ENCODE peak calls at places on chromosomes 7 and 10, in nine cellular contexts. One of them, this sample, is unnamed.

GRCh38 chr7:109782806-109783205 is 1213.1 kb downstream of the DNAJB9 start:
- DNase-seq in activated T-cell treated with anti-CD3 and anti-CD28 coated beads, Interleukin-2, amount 50 U/mL, for 72 hours: no peak
- DNase-seq in brain microvascular endothelial cell: no peak
- DNase-seq in RWPE1: no peak
- DNase-seq in SK-MEL-5: no peak
- DNase-seq in posterior vena cava: no peak
- DNase-seq in HTR-8/SVneo: no peak
- DNase-seq in neuronal stem cell: no peak
- DNase-seq in activated naive CD8-positive, alpha-beta T cell treated with anti-CD3 and anti-CD28 coated beads, Interleukin-2, amount 10 ng/mL, durations not matched to agents 7 days and 5 days: no peak
- DNase-seq in this sample: no peak

GRCh38 chr7:142389544-142389943 is 131.7 kb upstream of the PRSS58 start:
- DNase-seq in activated T-cell treated with anti-CD3 and anti-CD28 coated beads, Interleukin-2, amount 50 U/mL, for 72 hours: no peak
- DNase-seq in brain microvascular endothelial cell: no peak
- DNase-seq in RWPE1: no peak
- DNase-seq in SK-MEL-5: no peak
- DNase-seq in posterior vena cava: no peak
- DNase-seq in HTR-8/SVneo: no peak
- DNase-seq in neuronal stem cell: no peak
- DNase-seq in activated naive CD8-positive, alpha-beta T cell treated with anti-CD3 and anti-CD28 coated beads, Interleukin-2, amount 10 ng/mL, durations not matched to agents 7 days and 5 days: no peak
- DNase-seq in this sample: no peak

GRCh38 chr7:107694395-107694794 is 33.8 kb downstream of the SLC26A4 start:
- DNase-seq in activated T-cell treated with anti-CD3 and anti-CD28 coated beads, Interleukin-2, amount 50 U/mL, for 72 hours: no peak
- DNase-seq in brain microvascular endothelial cell: no peak
- DNase-seq in RWPE1: no peak
- DNase-seq in SK-MEL-5: peak; percentile 97
- DNase-seq in posterior vena cava: no peak
- DNase-seq in HTR-8/SVneo: no peak
- DNase-seq in neuronal stem cell: no peak
- DNase-seq in activated naive CD8-positive, alpha-beta T cell treated with anti-CD3 and anti-CD28 coated beads, Interleukin-2, amount 10 ng/mL, durations not matched to agents 7 days and 5 days: no peak
- DNase-seq in this sample: no peak

GRCh38 chr10:113000876-113001598 is 51.0 kb downstream of the TCF7L2 start:
- DNase-seq in activated T-cell treated with anti-CD3 and anti-CD28 coated beads, Interleukin-2, amount 50 U/mL, for 72 hours: no peak
- DNase-seq in brain microvascular endothelial cell: no peak
- DNase-seq in RWPE1: peak; percentile 82
- DNase-seq in SK-MEL-5: no peak
- DNase-seq in posterior vena cava: no peak
- DNase-seq in HTR-8/SVneo: no peak
- DNase-seq in neuronal stem cell: no peak
- DNase-seq in activated naive CD8-positive, alpha-beta T cell treated with anti-CD3 and anti-CD28 coated beads, Interleukin-2, amount 10 ng/mL, durations not matched to agents 7 days and 5 days: no peak
- DNase-seq in this sample: no peak

GRCh38 chr7:83835424-83835823 is 186.5 kb upstream of the SEMA3E start:
- DNase-seq in activated T-cell treated with anti-CD3 and anti-CD28 coated beads, Interleukin-2, amount 50 U/mL, for 72 hours: no peak
- DNase-seq in brain microvascular endothelial cell: no peak
- DNase-seq in RWPE1: no peak
- DNase-seq in SK-MEL-5: peak; percentile 92
- DNase-seq in posterior vena cava: no peak
- DNase-seq in HTR-8/SVneo: no peak
- DNase-seq in neuronal stem cell: no peak
- DNase-seq in activated naive CD8-positive, alpha-beta T cell treated with anti-CD3 and anti-CD28 coated beads, Interleukin-2, amount 10 ng/mL, durations not matched to agents 7 days and 5 days: no peak
- DNase-seq in this sample: no peak

GRCh38 chr10:72426982-72427381 is 72.3 kb upstream of the DNAJB12 start:
- DNase-seq in activated T-cell treated with anti-CD3 and anti-CD28 coated beads, Interleukin-2, amount 50 U/mL, for 72 hours: no peak
- DNase-seq in brain microvascular endothelial cell: no peak
- DNase-seq in RWPE1: no peak
- DNase-seq in SK-MEL-5: peak; percentile 32
- DNase-seq in posterior vena cava: no peak
- DNase-seq in HTR-8/SVneo: no peak
- DNase-seq in neuronal stem cell: peak; percentile 18
- DNase-seq in activated naive CD8-positive, alpha-beta T cell treated with anti-CD3 and anti-CD28 coated beads, Interleukin-2, amount 10 ng/mL, durations not matched to agents 7 days and 5 days: no peak
- DNase-seq in this sample: no peak

GRCh38 chr7:147411011-147411614 is 1179.5 kb upstream of the C7orf33 start:
- DNase-seq in activated T-cell treated with anti-CD3 and anti-CD28 coated beads, Interleukin-2, amount 50 U/mL, for 72 hours: no peak
- DNase-seq in brain microvascular endothelial cell: no peak
- DNase-seq in RWPE1: no peak
- DNase-seq in SK-MEL-5: no peak
- DNase-seq in posterior vena cava: no peak
- DNase-seq in HTR-8/SVneo: no peak
- DNase-seq in neuronal stem cell: no peak
- DNase-seq in activated naive CD8-positive, alpha-beta T cell treated with anti-CD3 and anti-CD28 coated beads, Interleukin-2, amount 10 ng/mL, durations not matched to agents 7 days and 5 days: no peak
- DNase-seq in this sample: peak; percentile 32

GRCh38 chr10:87593702-87594101 is 66.0 kb upstream of the PAPSS2 start:
- DNase-seq in activated T-cell treated with anti-CD3 and anti-CD28 coated beads, Interleukin-2, amount 50 U/mL, for 72 hours: no peak
- DNase-seq in brain microvascular endothelial cell: no peak
- DNase-seq in RWPE1: no peak
- DNase-seq in SK-MEL-5: no peak
- DNase-seq in posterior vena cava: no peak
- DNase-seq in HTR-8/SVneo: no peak
- DNase-seq in neuronal stem cell: no peak
- DNase-seq in activated naive CD8-positive, alpha-beta T cell treated with anti-CD3 and anti-CD28 coated beads, Interleukin-2, amount 10 ng/mL, durations not matched to agents 7 days and 5 days: no peak
- DNase-seq in this sample: peak; percentile 93

GRCh38 chr10:118002581-118002980 is 44.2 kb downstream of the RAB11FIP2 start:
- DNase-seq in activated T-cell treated with anti-CD3 and anti-CD28 coated beads, Interleukin-2, amount 50 U/mL, for 72 hours: peak; percentile 20
- DNase-seq in brain microvascular endothelial cell: peak; percentile 22
- DNase-seq in RWPE1: peak; percentile 15
- DNase-seq in SK-MEL-5: no peak
- DNase-seq in posterior vena cava: no peak
- DNase-seq in HTR-8/SVneo: no peak
- DNase-seq in neuronal stem cell: no peak
- DNase-seq in activated naive CD8-positive, alpha-beta T cell treated with anti-CD3 and anti-CD28 coated beads, Interleukin-2, amount 10 ng/mL, durations not matched to agents 7 days and 5 days: no peak
- DNase-seq in this sample: no peak

GRCh38 chr7:157997471-157997870 is 590.2 kb downstream of the PTPRN2 start:
- DNase-seq in activated T-cell treated with anti-CD3 and anti-CD28 coated beads, Interleukin-2, amount 50 U/mL, for 72 hours: no peak
- DNase-seq in brain microvascular endothelial cell: no peak
- DNase-seq in RWPE1: no peak
- DNase-seq in SK-MEL-5: no peak
- DNase-seq in posterior vena cava: no peak
- DNase-seq in HTR-8/SVneo: no peak
- DNase-seq in neuronal stem cell: no peak
- DNase-seq in activated naive CD8-positive, alpha-beta T cell treated with anti-CD3 and anti-CD28 coated beads, Interleukin-2, amount 10 ng/mL, durations not matched to agents 7 days and 5 days: no peak
- DNase-seq in this sample: no peak

GRCh38 chr7:30705596-30705995 is 23.3 kb upstream of the CRHR2 start:
- DNase-seq in activated T-cell treated with anti-CD3 and anti-CD28 coated beads, Interleukin-2, amount 50 U/mL, for 72 hours: no peak
- DNase-seq in brain microvascular endothelial cell: no peak
- DNase-seq in RWPE1: no peak
- DNase-seq in SK-MEL-5: no peak
- DNase-seq in posterior vena cava: no peak
- DNase-seq in HTR-8/SVneo: no peak
- DNase-seq in neuronal stem cell: no peak
- DNase-seq in activated naive CD8-positive, alpha-beta T cell treated with anti-CD3 and anti-CD28 coated beads, Interleukin-2, amount 10 ng/mL, durations not matched to agents 7 days and 5 days: no peak
- DNase-seq in this sample: no peak

GRCh38 chr7:105024734-105025133 is 10.7 kb downstream of the KMT2E start:
- DNase-seq in activated T-cell treated with anti-CD3 and anti-CD28 coated beads, Interleukin-2, amount 50 U/mL, for 72 hours: no peak
- DNase-seq in brain microvascular endothelial cell: no peak
- DNase-seq in RWPE1: no peak
- DNase-seq in SK-MEL-5: no peak
- DNase-seq in posterior vena cava: no peak
- DNase-seq in HTR-8/SVneo: no peak
- DNase-seq in neuronal stem cell: no peak
- DNase-seq in activated naive CD8-positive, alpha-beta T cell treated with anti-CD3 and anti-CD28 coated beads, Interleukin-2, amount 10 ng/mL, durations not matched to agents 7 days and 5 days: no peak
- DNase-seq in this sample: peak; percentile 60

GRCh38 chr7:41955475-41956243 is 252.8 kb upstream of the INHBA start:
- DNase-seq in activated T-cell treated with anti-CD3 and anti-CD28 coated beads, Interleukin-2, amount 50 U/mL, for 72 hours: no peak
- DNase-seq in brain microvascular endothelial cell: peak; percentile 97
- DNase-seq in RWPE1: peak; percentile 98
- DNase-seq in SK-MEL-5: peak; percentile 67
- DNase-seq in posterior vena cava: peak; percentile 98
- DNase-seq in HTR-8/SVneo: peak; percentile 93
- DNase-seq in neuronal stem cell: peak; percentile 59
- DNase-seq in activated naive CD8-positive, alpha-beta T cell treated with anti-CD3 and anti-CD28 coated beads, Interleukin-2, amount 10 ng/mL, durations not matched to agents 7 days and 5 days: no peak
- DNase-seq in this sample: peak; percentile 99

GRCh38 chr7:80412842-80413241 is 99.0 kb downstream of the GNAT3 start:
- DNase-seq in activated T-cell treated with anti-CD3 and anti-CD28 coated beads, Interleukin-2, amount 50 U/mL, for 72 hours: no peak
- DNase-seq in brain microvascular endothelial cell: no peak
- DNase-seq in RWPE1: peak; percentile 69
- DNase-seq in SK-MEL-5: no peak
- DNase-seq in posterior vena cava: no peak
- DNase-seq in HTR-8/SVneo: no peak
- DNase-seq in neuronal stem cell: no peak
- DNase-seq in activated naive CD8-positive, alpha-beta T cell treated with anti-CD3 and anti-CD28 coated beads, Interleukin-2, amount 10 ng/mL, durations not matched to agents 7 days and 5 days: no peak
- DNase-seq in this sample: peak; percentile 22

GRCh38 chr7:30143748-30144251 is 9.0 kb downstream of the MTURN start:
- DNase-seq in activated T-cell treated with anti-CD3 and anti-CD28 coated beads, Interleukin-2, amount 50 U/mL, for 72 hours: peak; percentile 23
- DNase-seq in brain microvascular endothelial cell: peak; percentile 40
- DNase-seq in RWPE1: peak; percentile 66
- DNase-seq in SK-MEL-5: no peak
- DNase-seq in posterior vena cava: no peak
- DNase-seq in HTR-8/SVneo: no peak
- DNase-seq in neuronal stem cell: no peak
- DNase-seq in activated naive CD8-positive, alpha-beta T cell treated with anti-CD3 and anti-CD28 coated beads, Interleukin-2, amount 10 ng/mL, durations not matched to agents 7 days and 5 days: no peak
- DNase-seq in this sample: no peak

GRCh38 chr7:22113041-22113440 is 167.3 kb upstream of the CDCA7L start:
- DNase-seq in activated T-cell treated with anti-CD3 and anti-CD28 coated beads, Interleukin-2, amount 50 U/mL, for 72 hours: no peak
- DNase-seq in brain microvascular endothelial cell: no peak
- DNase-seq in RWPE1: no peak
- DNase-seq in SK-MEL-5: no peak
- DNase-seq in posterior vena cava: no peak
- DNase-seq in HTR-8/SVneo: no peak
- DNase-seq in neuronal stem cell: no peak
- DNase-seq in activated naive CD8-positive, alpha-beta T cell treated with anti-CD3 and anti-CD28 coated beads, Interleukin-2, amount 10 ng/mL, durations not matched to agents 7 days and 5 days: no peak
- DNase-seq in this sample: no peak

GRCh38 chr10:61939575-61940301 is 38.2 kb downstream of the ARID5B start:
- DNase-seq in activated T-cell treated with anti-CD3 and anti-CD28 coated beads, Interleukin-2, amount 50 U/mL, for 72 hours: no peak
- DNase-seq in brain microvascular endothelial cell: peak; percentile 46
- DNase-seq in RWPE1: peak; percentile 75
- DNase-seq in SK-MEL-5: peak; percentile 9
- DNase-seq in posterior vena cava: no peak
- DNase-seq in HTR-8/SVneo: peak; percentile 45
- DNase-seq in neuronal stem cell: no peak
- DNase-seq in activated naive CD8-positive, alpha-beta T cell treated with anti-CD3 and anti-CD28 coated beads, Interleukin-2, amount 10 ng/mL, durations not matched to agents 7 days and 5 days: no peak
- DNase-seq in this sample: peak; percentile 86

GRCh38 chr10:19961076-19961811 is 145.0 kb downstream of the PLXDC2 start:
- DNase-seq in activated T-cell treated with anti-CD3 and anti-CD28 coated beads, Interleukin-2, amount 50 U/mL, for 72 hours: no peak
- DNase-seq in brain microvascular endothelial cell: no peak
- DNase-seq in RWPE1: no peak
- DNase-seq in SK-MEL-5: no peak
- DNase-seq in posterior vena cava: no peak
- DNase-seq in HTR-8/SVneo: no peak
- DNase-seq in neuronal stem cell: no peak
- DNase-seq in activated naive CD8-positive, alpha-beta T cell treated with anti-CD3 and anti-CD28 coated beads, Interleukin-2, amount 10 ng/mL, durations not matched to agents 7 days and 5 days: no peak
- DNase-seq in this sample: no peak

GRCh38 chr10:124619195-124619594 is 125.0 kb downstream of the FAM53B start:
- DNase-seq in activated T-cell treated with anti-CD3 and anti-CD28 coated beads, Interleukin-2, amount 50 U/mL, for 72 hours: no peak
- DNase-seq in brain microvascular endothelial cell: no peak
- DNase-seq in RWPE1: peak; percentile 59
- DNase-seq in SK-MEL-5: no peak
- DNase-seq in posterior vena cava: no peak
- DNase-seq in HTR-8/SVneo: no peak
- DNase-seq in neuronal stem cell: no peak
- DNase-seq in activated naive CD8-positive, alpha-beta T cell treated with anti-CD3 and anti-CD28 coated beads, Interleukin-2, amount 10 ng/mL, durations not matched to agents 7 days and 5 days: no peak
- DNase-seq in this sample: no peak

GRCh38 chr7:84372155-84372621 is 177.6 kb upstream of the SEMA3A start:
- DNase-seq in activated T-cell treated with anti-CD3 and anti-CD28 coated beads, Interleukin-2, amount 50 U/mL, for 72 hours: no peak
- DNase-seq in brain microvascular endothelial cell: peak; percentile 83
- DNase-seq in RWPE1: peak; percentile 42
- DNase-seq in SK-MEL-5: no peak
- DNase-seq in posterior vena cava: no peak
- DNase-seq in HTR-8/SVneo: peak; percentile 4
- DNase-seq in neuronal stem cell: no peak
- DNase-seq in activated naive CD8-positive, alpha-beta T cell treated with anti-CD3 and anti-CD28 coated beads, Interleukin-2, amount 10 ng/mL, durations not matched to agents 7 days and 5 days: no peak
- DNase-seq in this sample: peak; percentile 71

GRCh38 chr10:100303724-100304319 is 17.3 kb upstream of the BLOC1S2 start:
- DNase-seq in activated T-cell treated with anti-CD3 and anti-CD28 coated beads, Interleukin-2, amount 50 U/mL, for 72 hours: no peak
- DNase-seq in brain microvascular endothelial cell: no peak
- DNase-seq in RWPE1: peak; percentile 62
- DNase-seq in SK-MEL-5: peak; percentile 63
- DNase-seq in posterior vena cava: no peak
- DNase-seq in HTR-8/SVneo: peak; percentile 57
- DNase-seq in neuronal stem cell: no peak
- DNase-seq in activated naive CD8-positive, alpha-beta T cell treated with anti-CD3 and anti-CD28 coated beads, Interleukin-2, amount 10 ng/mL, durations not matched to agents 7 days and 5 days: no peak
- DNase-seq in this sample: peak; percentile 70

GRCh38 chr7:150980663-150981062 is 2.5 kb upstream of the KCNH2 start:
- DNase-seq in activated T-cell treated with anti-CD3 and anti-CD28 coated beads, Interleukin-2, amount 50 U/mL, for 72 hours: no peak
- DNase-seq in brain microvascular endothelial cell: no peak
- DNase-seq in RWPE1: no peak
- DNase-seq in SK-MEL-5: peak; percentile 28
- DNase-seq in posterior vena cava: no peak
- DNase-seq in HTR-8/SVneo: no peak
- DNase-seq in neuronal stem cell: no peak
- DNase-seq in activated naive CD8-positive, alpha-beta T cell treated with anti-CD3 and anti-CD28 coated beads, Interleukin-2, amount 10 ng/mL, durations not matched to agents 7 days and 5 days: no peak
- DNase-seq in this sample: no peak

GRCh38 chr7:40694041-40694809 is 559.4 kb downstream of the SUGCT start:
- DNase-seq in activated T-cell treated with anti-CD3 and anti-CD28 coated beads, Interleukin-2, amount 50 U/mL, for 72 hours: no peak
- DNase-seq in brain microvascular endothelial cell: no peak
- DNase-seq in RWPE1: no peak
- DNase-seq in SK-MEL-5: no peak
- DNase-seq in posterior vena cava: no peak
- DNase-seq in HTR-8/SVneo: no peak
- DNase-seq in neuronal stem cell: no peak
- DNase-seq in activated naive CD8-positive, alpha-beta T cell treated with anti-CD3 and anti-CD28 coated beads, Interleukin-2, amount 10 ng/mL, durations not matched to agents 7 days and 5 days: no peak
- DNase-seq in this sample: no peak

GRCh38 chr7:104240400-104240799 is 32.6 kb upstream of the ORC5 start:
- DNase-seq in activated T-cell treated with anti-CD3 and anti-CD28 coated beads, Interleukin-2, amount 50 U/mL, for 72 hours: no peak
- DNase-seq in brain microvascular endothelial cell: no peak
- DNase-seq in RWPE1: no peak
- DNase-seq in SK-MEL-5: no peak
- DNase-seq in posterior vena cava: no peak
- DNase-seq in HTR-8/SVneo: no peak
- DNase-seq in neuronal stem cell: no peak
- DNase-seq in activated naive CD8-positive, alpha-beta T cell treated with anti-CD3 and anti-CD28 coated beads, Interleukin-2, amount 10 ng/mL, durations not matched to agents 7 days and 5 days: no peak
- DNase-seq in this sample: no peak

GRCh38 chr7:134419085-134419484 is 39.8 kb downstream of the AKR1B1 start:
- DNase-seq in activated T-cell treated with anti-CD3 and anti-CD28 coated beads, Interleukin-2, amount 50 U/mL, for 72 hours: no peak
- DNase-seq in brain microvascular endothelial cell: no peak
- DNase-seq in RWPE1: no peak
- DNase-seq in SK-MEL-5: no peak
- DNase-seq in posterior vena cava: no peak
- DNase-seq in HTR-8/SVneo: no peak
- DNase-seq in neuronal stem cell: no peak
- DNase-seq in activated naive CD8-positive, alpha-beta T cell treated with anti-CD3 and anti-CD28 coated beads, Interleukin-2, amount 10 ng/mL, durations not matched to agents 7 days and 5 days: no peak
- DNase-seq in this sample: no peak

GRCh38 chr7:100090527-100091410 is 2.0 kb downstream of the COPS6 start:
- DNase-seq in activated T-cell treated with anti-CD3 and anti-CD28 coated beads, Interleukin-2, amount 50 U/mL, for 72 hours: no peak
- DNase-seq in brain microvascular endothelial cell: no peak
- DNase-seq in RWPE1: no peak
- DNase-seq in SK-MEL-5: no peak
- DNase-seq in posterior vena cava: no peak
- DNase-seq in HTR-8/SVneo: no peak
- DNase-seq in neuronal stem cell: no peak
- DNase-seq in activated naive CD8-positive, alpha-beta T cell treated with anti-CD3 and anti-CD28 coated beads, Interleukin-2, amount 10 ng/mL, durations not matched to agents 7 days and 5 days: no peak
- DNase-seq in this sample: no peak

GRCh38 chr10:51642591-51642990 is 56.8 kb downstream of the CSTF2T start:
- DNase-seq in activated T-cell treated with anti-CD3 and anti-CD28 coated beads, Interleukin-2, amount 50 U/mL, for 72 hours: no peak
- DNase-seq in brain microvascular endothelial cell: no peak
- DNase-seq in RWPE1: no peak
- DNase-seq in SK-MEL-5: no peak
- DNase-seq in posterior vena cava: no peak
- DNase-seq in HTR-8/SVneo: no peak
- DNase-seq in neuronal stem cell: no peak
- DNase-seq in activated naive CD8-positive, alpha-beta T cell treated with anti-CD3 and anti-CD28 coated beads, Interleukin-2, amount 10 ng/mL, durations not matched to agents 7 days and 5 days: no peak
- DNase-seq in this sample: no peak

GRCh38 chr7:120996333-120996982 is 7.9 kb downstream of the CPED1 start:
- DNase-seq in activated T-cell treated with anti-CD3 and anti-CD28 coated beads, Interleukin-2, amount 50 U/mL, for 72 hours: no peak
- DNase-seq in brain microvascular endothelial cell: peak; percentile 94
- DNase-seq in RWPE1: peak; percentile 46
- DNase-seq in SK-MEL-5: peak; percentile 77
- DNase-seq in posterior vena cava: no peak
- DNase-seq in HTR-8/SVneo: no peak
- DNase-seq in neuronal stem cell: no peak
- DNase-seq in activated naive CD8-positive, alpha-beta T cell treated with anti-CD3 and anti-CD28 coated beads, Interleukin-2, amount 10 ng/mL, durations not matched to agents 7 days and 5 days: no peak
- DNase-seq in this sample: peak; percentile 93

GRCh38 chr10:5284311-5285057 is 80.3 kb upstream of the UCN3 start:
- DNase-seq in activated T-cell treated with anti-CD3 and anti-CD28 coated beads, Interleukin-2, amount 50 U/mL, for 72 hours: no peak
- DNase-seq in brain microvascular endothelial cell: peak; percentile 49
- DNase-seq in RWPE1: peak; percentile 19
- DNase-seq in SK-MEL-5: peak; percentile 26
- DNase-seq in posterior vena cava: no peak
- DNase-seq in HTR-8/SVneo: no peak
- DNase-seq in neuronal stem cell: no peak
- DNase-seq in activated naive CD8-positive, alpha-beta T cell treated with anti-CD3 and anti-CD28 coated beads, Interleukin-2, amount 10 ng/mL, durations not matched to agents 7 days and 5 days: no peak
- DNase-seq in this sample: peak; percentile 15

GRCh38 chr10:19158358-19158757 is 109.8 kb downstream of the MALRD1 start:
- DNase-seq in activated T-cell treated with anti-CD3 and anti-CD28 coated beads, Interleukin-2, amount 50 U/mL, for 72 hours: no peak
- DNase-seq in brain microvascular endothelial cell: no peak
- DNase-seq in RWPE1: no peak
- DNase-seq in SK-MEL-5: no peak
- DNase-seq in posterior vena cava: no peak
- DNase-seq in HTR-8/SVneo: no peak
- DNase-seq in neuronal stem cell: no peak
- DNase-seq in activated naive CD8-positive, alpha-beta T cell treated with anti-CD3 and anti-CD28 coated beads, Interleukin-2, amount 10 ng/mL, durations not matched to agents 7 days and 5 days: no peak
- DNase-seq in this sample: no peak

GRCh38 chr7:132368246-132368900 is 207.9 kb downstream of the PLXNA4 start:
- DNase-seq in activated T-cell treated with anti-CD3 and anti-CD28 coated beads, Interleukin-2, amount 50 U/mL, for 72 hours: no peak
- DNase-seq in brain microvascular endothelial cell: no peak
- DNase-seq in RWPE1: no peak
- DNase-seq in SK-MEL-5: no peak
- DNase-seq in posterior vena cava: no peak
- DNase-seq in HTR-8/SVneo: no peak
- DNase-seq in neuronal stem cell: no peak
- DNase-seq in activated naive CD8-positive, alpha-beta T cell treated with anti-CD3 and anti-CD28 coated beads, Interleukin-2, amount 10 ng/mL, durations not matched to agents 7 days and 5 days: no peak
- DNase-seq in this sample: no peak